ENCODE peak calls at places on chromosomes 7 and 10, in nine cellular contexts. D is H1; V is naive thymus-derived CD4-positive, alpha-beta T cell; U is colonic mucosa; G is body of pancreas; H is left ventricle myocardium inferior; P is WERI-Rb-1; W is fibroblast of lung; X is aorta. B is an unnamed sample.

GRCh38 chr7:132193898-132194297 is 382.4 kb downstream of the PLXNA4 start:
- DNase-seq in D (no peak), V (no peak), U (no peak), G (no peak), H (no peak), P (no peak), W (no peak), X (no peak), B (no peak)

GRCh38 chr7:518630-519428 is 817 bp downstream of the PDGFA start:
- DNase-seq in D (no peak), V (peak; percentile 23), U (peak; percentile 89), G (peak; percentile 92), H (peak; percentile 88), P (peak; percentile 72), W (peak; percentile 72), X (peak; percentile 91), B (peak; percentile 66)

GRCh38 chr10:24503627-24504320 is 219.9 kb downstream of the ARHGAP21 start:
- DNase-seq in D (peak; percentile 66), V (no peak), U (peak; percentile 74), G (peak; percentile 67), H (no peak), P (peak; percentile 43), W (peak; percentile 98), X (no peak), B (peak; percentile 74)

GRCh38 chr7:17774248-17774647 is 166.0 kb downstream of the SNX13 start:
- DNase-seq in D (no peak), V (no peak), U (peak; percentile 18), G (peak; percentile 15), H (no peak), P (no peak), W (peak; percentile 79), X (no peak), B (no peak)

GRCh38 chr10:84237199-84238051 is 3.9 kb downstream of the LRIT1 start:
- DNase-seq in D (peak; percentile 38), V (no peak), U (no peak), G (no peak), H (peak; percentile 52), P (no peak), W (no peak), X (no peak), B (no peak)

GRCh38 chr10:47055386-47056382 is 144.5 kb downstream of the PTPN20 start:
- DNase-seq in D (no peak), V (no peak), U (no peak), G (no peak), H (no peak), P (no peak), W (no peak), X (no peak), B (no peak)

GRCh38 chr7:133859191-133859590 is 267.9 kb upstream of the LRGUK start:
- DNase-seq in D (peak; percentile 21), V (no peak), U (no peak), G (no peak), H (no peak), P (no peak), W (no peak), X (no peak), B (no peak)

GRCh38 chr10:102627446-102628293 is 16.6 kb upstream of the TRIM8 start:
- DNase-seq in D (peak; percentile 62), V (no peak), U (no peak), G (peak; percentile 65), H (peak; percentile 49), P (peak; percentile 89), W (peak; percentile 62), X (peak; percentile 82), B (peak; percentile 93)

GRCh38 chr10:96188911-96189310 is 58.8 kb downstream of the ZNF518A start:
- DNase-seq in D (no peak), V (no peak), U (no peak), G (no peak), H (no peak), P (no peak), W (peak; percentile 14), X (no peak), B (no peak)

DNA sequence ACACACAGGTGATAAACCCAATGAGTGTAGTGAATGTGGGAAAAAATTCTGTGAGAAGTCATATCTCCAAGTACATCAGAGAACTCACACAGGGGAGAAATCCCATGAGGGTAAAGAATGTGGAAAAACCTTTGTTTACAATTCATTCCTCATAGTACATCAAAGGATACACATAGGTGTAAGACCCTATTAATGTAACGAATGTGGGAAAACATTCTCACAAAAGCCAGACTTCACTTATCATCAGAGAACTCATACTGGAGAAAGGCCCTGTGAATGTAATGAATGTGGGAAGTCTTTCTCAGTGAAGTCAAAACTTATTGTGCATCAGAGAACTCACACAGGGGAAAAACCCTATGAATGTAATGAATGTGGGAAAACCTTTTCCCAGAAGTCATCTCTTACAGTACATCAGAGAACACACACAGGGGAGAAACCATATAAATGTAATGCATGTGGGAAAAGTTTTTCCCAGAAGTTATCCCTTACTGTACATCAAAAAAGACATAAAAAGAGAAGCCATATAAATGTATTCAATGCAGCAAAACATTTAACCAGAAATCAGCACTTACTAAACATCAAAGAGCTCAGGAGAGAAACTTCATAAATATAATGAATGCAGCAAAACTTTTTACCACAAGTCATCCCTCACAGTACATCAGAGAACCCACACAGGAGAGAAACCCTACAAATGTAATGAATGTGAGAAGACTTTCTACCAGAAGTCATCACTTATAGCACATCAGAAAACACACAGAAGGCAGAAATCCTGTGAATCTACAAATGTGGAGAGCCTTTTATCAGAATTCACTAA is 49.8 kb downstream of the ZNF239 start:
- DNase-seq in D (no peak), V (no peak), U (no peak), G (no peak), H (no peak), P (no peak), W (peak; percentile 0), X (no peak), B (no peak)
- H3K9me3 ChIP-seq in D (peaks cover 56% of the 10 kb centered on the region), V (peaks cover 10% of the 10 kb centered on the region), U (peaks cover 19% of the 10 kb centered on the region), G (no peaks in the 10 kb centered on the region), H (peaks cover 92% of the 10 kb centered on the region), P (peaks cover 42% of the 10 kb centered on the region), W (no peaks in the 10 kb centered on the region), X (peaks cover 9% of the 10 kb centered on the region), B (no peaks in the 10 kb centered on the region)

GRCh38 chr7:157907091-157907490 is 570.3 kb downstream of the DNAJB6 start:
- DNase-seq in D (no peak), V (no peak), U (no peak), G (no peak), H (no peak), P (no peak), W (no peak), X (no peak), B (no peak)

GRCh38 chr7:157905740-157906461 is 569.1 kb downstream of the DNAJB6 start:
- DNase-seq in D (peak; percentile 44), V (no peak), U (no peak), G (no peak), H (peak; percentile 52), P (peak; percentile 24), W (no peak), X (no peak), B (no peak)

GRCh38 chr7:157907998-157908782 is 571.4 kb downstream of the DNAJB6 start:
- DNase-seq in D (no peak), V (no peak), U (no peak), G (no peak), H (no peak), P (no peak), W (no peak), X (no peak), B (no peak)

GRCh38 chr7:157904866-157905215 is 568.0 kb downstream of the DNAJB6 start:
- DNase-seq in D (no peak), V (no peak), U (no peak), G (no peak), H (no peak), P (no peak), W (no peak), X (no peak), B (no peak)

DNA sequence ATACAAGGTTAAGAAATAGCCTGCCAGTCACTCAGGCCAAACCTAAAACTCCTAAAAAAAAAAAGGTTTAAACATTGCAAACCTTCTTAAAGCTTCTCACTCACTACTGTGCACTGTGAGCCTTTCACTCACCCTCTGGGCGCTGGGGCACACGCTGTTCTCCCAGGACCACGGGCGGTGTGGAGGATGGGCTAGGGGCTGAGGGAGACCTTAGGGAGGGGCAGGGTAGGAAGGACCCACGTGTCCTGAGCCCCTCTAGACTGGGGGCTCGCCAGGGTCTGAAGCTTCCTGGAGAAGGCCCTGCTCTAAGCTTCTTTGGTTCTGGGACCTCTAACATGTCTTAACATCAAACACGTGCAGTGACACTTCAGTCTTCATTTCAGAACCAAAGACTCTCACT is 569.8 kb downstream of the DNAJB6 start:
- DNase-seq in D (no peak), V (no peak), U (no peak), G (no peak), H (no peak), P (no peak), W (no peak), X (no peak), B (no peak)
- H3K9me3 ChIP-seq in D (no peaks in the 10 kb centered on the region), V (no peaks in the 10 kb centered on the region), U (no peaks in the 10 kb centered on the region), G (no peaks in the 10 kb centered on the region), H (peaks cover 7% of the 10 kb centered on the region), P (no peaks in the 10 kb centered on the region), W (no peaks in the 10 kb centered on the region), X (no peaks in the 10 kb centered on the region), B (no peaks in the 10 kb centered on the region)

DNA sequence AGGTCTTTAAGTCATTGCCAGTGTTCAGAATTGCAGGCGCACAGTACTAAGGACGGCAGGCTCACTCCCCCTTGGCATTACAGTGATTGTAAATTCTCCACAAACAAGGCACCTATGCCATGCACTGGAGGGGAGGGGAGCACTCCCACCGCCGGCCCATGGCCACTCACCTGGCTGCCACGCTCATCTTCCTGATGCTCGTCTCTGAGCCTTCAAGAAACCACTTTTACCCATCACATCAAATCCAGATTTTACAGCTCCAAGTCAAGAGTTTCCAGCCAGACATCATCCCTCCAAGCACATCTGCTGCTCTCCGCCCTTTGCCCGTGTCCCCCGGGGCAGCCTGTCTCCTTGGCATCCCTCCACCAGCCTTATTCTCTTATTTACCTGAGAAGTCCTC is 350.2 kb upstream of the SHH start:
- DNase-seq in D (no peak), V (no peak), U (no peak), G (no peak), H (no peak), P (no peak), W (no peak), X (no peak), B (no peak)
- H3K9me3 ChIP-seq in D (no peaks in the 10 kb centered on the region), V (no peaks in the 10 kb centered on the region), U (no peaks in the 10 kb centered on the region), G (no peaks in the 10 kb centered on the region), H (no peaks in the 10 kb centered on the region), P (no peaks in the 10 kb centered on the region), W (no peaks in the 10 kb centered on the region), X (peaks cover 2% of the 10 kb centered on the region), B (no peaks in the 10 kb centered on the region)

DNA sequence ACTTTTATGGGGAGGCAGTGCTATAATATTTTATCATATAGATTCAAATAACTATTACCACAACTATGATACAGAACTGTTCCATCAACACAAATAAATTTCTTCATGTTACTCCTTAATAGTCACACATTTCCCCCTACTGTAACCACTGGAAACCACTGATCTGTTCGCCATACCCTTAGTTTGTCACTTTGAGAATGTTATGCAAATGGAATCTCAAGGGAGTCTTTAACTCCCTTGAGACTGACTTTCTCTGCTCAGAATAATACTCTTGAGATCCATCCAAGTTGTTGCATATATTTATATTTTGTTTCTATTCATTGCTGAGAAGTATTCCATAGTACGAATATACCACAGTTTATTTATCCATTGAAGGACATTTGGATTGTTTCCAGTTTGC is 19.6 kb upstream of the PON2 start:
- DNase-seq in D (no peak), V (no peak), U (no peak), G (no peak), H (no peak), P (no peak), W (peak; percentile 26), X (no peak), B (no peak)
- H3K9me3 ChIP-seq in D (peaks cover 5% of the 10 kb centered on the region), V (no peaks in the 10 kb centered on the region), U (no peaks in the 10 kb centered on the region), G (no peaks in the 10 kb centered on the region), H (peaks cover 16% of the 10 kb centered on the region), P (no peaks in the 10 kb centered on the region), W (no peaks in the 10 kb centered on the region), X (no peaks in the 10 kb centered on the region), B (peaks cover 8% of the 10 kb centered on the region)

GRCh38 chr7:146291900-146292299 is 175.3 kb downstream of the CNTNAP2 start:
- DNase-seq in D (no peak), V (no peak), U (no peak), G (no peak), H (no peak), P (no peak), W (no peak), X (no peak), B (no peak)

GRCh38 chr7:146296028-146296427 is 179.4 kb downstream of the CNTNAP2 start:
- DNase-seq in D (no peak), V (no peak), U (no peak), G (no peak), H (no peak), P (no peak), W (no peak), X (no peak), B (no peak)
- H3K9me3 ChIP-seq in D (no peaks in the 10 kb centered on the region), V (no peaks in the 10 kb centered on the region), U (no peaks in the 10 kb centered on the region), G (no peaks in the 10 kb centered on the region), H (no peaks in the 10 kb centered on the region), P (no peaks in the 10 kb centered on the region), W (no peaks in the 10 kb centered on the region), X (no peaks in the 10 kb centered on the region), B (no peaks in the 10 kb centered on the region)

B was measured in SJCRH30.